ENCODE peak calls at places on chromosome 11, in nine cellular contexts. Z is T-helper 1 cell; S is HCT116; D is stimulated activated CD8-positive, alpha-beta memory T cell treated with anti-CD3 and anti-CD28 coated beads, Interleukin-15, amount 100 ng/mL, for 1 hour; E is T follicular helper cell; T is neural progenitor cell; J is T-cell; W is transverse colon; I is ELR. C is an unnamed sample.

GRCh38 chr11:122864386-122864785 is 18.2 kb upstream of the JHY start:
- DNase-seq in Z (no peak), S (no peak), D (no peak), E (no peak), T (no peak), J (no peak), W (no peak), I (no peak), C (no peak)

GRCh38 chr11:60835472-60835871 is 6.4 kb upstream of the CCDC86 start:
- DNase-seq in Z (no peak), S (no peak), D (no peak), E (no peak), T (no peak), J (no peak), W (no peak), I (peak), C (no peak)

GRCh38 chr11:77457340-77457739 is 16.6 kb downstream of the PAK1 start:
- DNase-seq in Z (no peak), S (no peak), D (no peak), E (no peak), T (peak), J (no peak), W (no peak), I (no peak), C (no peak)

GRCh38 chr11:125807909-125808308 is 20.0 kb downstream of the PATE3 start:
- DNase-seq in Z (no peak), S (no peak), D (no peak), E (no peak), T (no peak), J (no peak), W (no peak), I (peak), C (no peak)

GRCh38 chr11:17578958-17579357 is 31.9 kb downstream of the OTOG start:
- DNase-seq in Z (no peak), S (no peak), D (no peak), E (no peak), T (no peak), J (no peak), W (no peak), I (no peak), C (no peak)

GRCh38 chr11:4102711-4103110 is 8.1 kb downstream of the RRM1 start:
- DNase-seq in Z (no peak), S (no peak), D (no peak), E (no peak), T (no peak), J (no peak), W (no peak), I (no peak), C (no peak)

GRCh38 chr11:66624450-66624849 is 8.0 kb downstream of the RBM14 start:
- DNase-seq in Z (no peak), S (no peak), D (no peak), E (no peak), T (no peak), J (no peak), W (no peak), I (no peak), C (no peak)

GRCh38 chr11:35796542-35796941 is 134.0 kb downstream of the TRIM44 start:
- DNase-seq in Z (no peak), S (no peak), D (no peak), E (no peak), T (no peak), J (no peak), W (no peak), I (peak), C (peak)

GRCh38 chr11:10480026-10480425 is 25.0 kb downstream of the AMPD3 start:
- DNase-seq in Z (no peak), S (no peak), D (no peak), E (no peak), T (no peak), J (no peak), W (no peak), I (no peak), C (no peak)

GRCh38 chr11:133834399-133835257 is 10.7 kb downstream of the SPATA19 start:
- DNase-seq in Z (no peak), S (no peak), D (no peak), E (no peak), T (no peak), J (no peak), W (no peak), I (no peak), C (no peak)

GRCh38 chr11:83063073-83063754 is 8.5 kb downstream of the RAB30 start:
- DNase-seq in Z (no peak), S (no peak), D (no peak), E (no peak), T (no peak), J (no peak), W (no peak), I (peak), C (peak)

GRCh38 chr11:12397953-12398352 is 20.6 kb downstream of the PARVA start:
- DNase-seq in Z (no peak), S (no peak), D (no peak), E (no peak), T (no peak), J (no peak), W (peak), I (peak), C (peak)